ENCODE peak calls at places on chromosome 10, in ten cellular contexts. I is AG10803; K is M059J; D is activated naive CD8-positive, alpha-beta T cell treated with anti-CD3 and anti-CD28 coated beads, Interleukin-2, amount 50 U/mL, for 16 hours; T is stimulated activated CD4-positive, alpha-beta T cell treated with anti-CD3 and anti-CD28 coated beads, Interleukin-15, amount 100 ng/mL, for 1 hour; Q is T-helper 2 cell; A is D721Med; P is activated CD4-positive, alpha-beta T cell treated with anti-CD3 and anti-CD28 coated beads, Interleukin-2, amount 10 ng/mL, durations not matched to agents 7 days and 5 days; X is ACHN; B is activated naive CD4-positive, alpha-beta T cell treated with anti-CD3 and anti-CD28 coated beads for 36 hours. R is an unnamed sample.

GRCh38 chr10:109953745-109954144 is 30.4 kb upstream of the XPNPEP1 start:
- DNase-seq in D (no peak), I (no peak), X (no peak), P (no peak), A (no peak), B (no peak), Q (no peak), T (no peak), K (no peak), R (no peak)

GRCh38 chr10:103102195-103102594 is 90.9 kb downstream of the NT5C2 start:
- DNase-seq in D (no peak), P (no peak), A (no peak), X (no peak), T (no peak), K (no peak), I (peak; percentile 72), Q (no peak), B (no peak), R (no peak)

GRCh38 chr10:123351715-123352114 is 197.5 kb downstream of the BUB3 start:
- DNase-seq in T (no peak), D (no peak), X (no peak), B (no peak), Q (no peak), P (no peak), I (no peak), A (no peak), K (no peak), R (no peak)

GRCh38 chr10:93991596-93992284 is 2.0 kb upstream of the PLCE1 start:
- DNase-seq in T (no peak), X (peak; percentile 90), K (peak; percentile 94), Q (no peak), D (no peak), P (no peak), B (no peak), A (no peak), I (peak; percentile 69), R (peak; percentile 40)

GRCh38 chr10:120336910-120337540 is 120.0 kb upstream of the PLPP4 start:
- DNase-seq in K (peak; percentile 49), P (peak; percentile 63), D (no peak), B (peak; percentile 80), Q (peak; percentile 42), X (peak; percentile 59), T (peak; percentile 10), I (peak; percentile 13), A (no peak), R (peak; percentile 70)

GRCh38 chr10:97648557-97649404 is 8.3 kb downstream of the PI4K2A start:
- DNase-seq in A (no peak), P (peak; percentile 25), T (no peak), X (peak; percentile 78), K (peak; percentile 94), D (no peak), I (peak; percentile 93), Q (no peak), B (peak; percentile 58), R (peak; percentile 82)

GRCh38 chr10:71255817-71256660 is 43.7 kb downstream of the UNC5B start:
- DNase-seq in K (peak; percentile 56), X (no peak), I (peak; percentile 90), D (no peak), A (no peak), Q (no peak), B (no peak), P (no peak), T (no peak), R (no peak)

GRCh38 chr10:6530966-6531365 is 49.1 kb downstream of the PRKCQ start:
- DNase-seq in B (peak; percentile 22), I (no peak), D (no peak), Q (no peak), X (no peak), A (no peak), T (no peak), K (no peak), P (peak; percentile 21), R (no peak)

GRCh38 chr10:70357447-70358035 is 24.9 kb downstream of the LRRC20 start:
- DNase-seq in Q (no peak), K (peak; percentile 29), A (no peak), P (no peak), T (no peak), I (peak; percentile 12), B (no peak), X (no peak), D (no peak), R (no peak)

GRCh38 chr10:77247076-77247561 is 390.5 kb downstream of the KCNMA1 start:
- DNase-seq in X (no peak), P (no peak), A (no peak), D (no peak), Q (no peak), B (no peak), T (no peak), K (no peak), I (peak; percentile 21), R (peak; percentile 60)

GRCh38 chr10:126670056-126670743 is at the start of gene C10orf90:
- DNase-seq in Q (no peak), B (no peak), P (no peak), A (no peak), T (no peak), I (no peak), X (no peak), D (no peak), K (no peak), R (no peak)

GRCh38 chr10:91410638-91411367 is 659 bp downstream of the HECTD2 start:
- DNase-seq in I (peak; percentile 18), P (peak; percentile 16), Q (peak; percentile 3), T (no peak), X (peak; percentile 53), A (no peak), D (no peak), K (peak; percentile 44), B (peak; percentile 53), R (peak; percentile 37)

GRCh38 chr10:75544381-75544780 is 113.0 kb downstream of the LRMDA start:
- DNase-seq in B (no peak), P (no peak), D (no peak), I (peak; percentile 66), K (peak; percentile 42), X (no peak), Q (no peak), A (no peak), T (no peak), R (no peak)

GRCh38 chr10:99450156-99450555 is 19.7 kb upstream of the GOT1 start:
- DNase-seq in T (no peak), A (no peak), X (no peak), D (no peak), Q (no peak), I (no peak), P (no peak), B (no peak), K (no peak), R (no peak)

GRCh38 chr10:27724287-27724686 is 21.3 kb downstream of the MKX start:
- DNase-seq in Q (no peak), I (peak; percentile 60), D (no peak), X (no peak), P (no peak), K (peak; percentile 39), B (no peak), T (no peak), A (no peak), R (peak; percentile 21)

GRCh38 chr10:131344747-131345146 is 33.2 kb upstream of the TCERG1L start:
- DNase-seq in K (no peak), D (no peak), A (no peak), B (no peak), I (no peak), T (no peak), Q (no peak), X (no peak), P (no peak), R (no peak)

GRCh38 chr10:49139000-49139865 is 5.4 kb upstream of the FAM170B start:
- DNase-seq in K (peak; percentile 88), Q (no peak), P (no peak), B (no peak), T (no peak), D (no peak), X (no peak), I (peak; percentile 92), A (no peak), R (no peak)

GRCh38 chr10:31116226-31116625 is 84.6 kb upstream of the ZNF438 start:
- DNase-seq in I (no peak), A (no peak), Q (no peak), X (no peak), K (no peak), B (no peak), D (no peak), P (no peak), T (no peak), R (no peak)

GRCh38 chr10:102211615-102212299 is 14.3 kb upstream of the ELOVL3 start:
- DNase-seq in T (no peak), Q (no peak), P (no peak), X (no peak), A (no peak), K (no peak), D (no peak), B (no peak), I (no peak), R (no peak)

GRCh38 chr10:90313548-90314325 is 544.1 kb downstream of the HTR7 start:
- DNase-seq in Q (no peak), I (no peak), P (no peak), T (no peak), K (peak; percentile 84), A (no peak), X (no peak), B (no peak), D (no peak), R (peak; percentile 35)

GRCh38 chr10:13351340-13351915 is 3.3 kb upstream of the SEPHS1 start:
- DNase-seq in T (no peak), Q (no peak), A (no peak), P (peak; percentile 69), K (no peak), I (no peak), X (no peak), B (peak; percentile 71), D (no peak), R (no peak)

GRCh38 chr10:2761311-2761710 is 306.0 kb upstream of the PFKP start:
- DNase-seq in P (no peak), X (no peak), B (no peak), T (no peak), I (no peak), A (no peak), Q (no peak), K (no peak), D (no peak), R (no peak)

GRCh38 chr10:80614576-80615416 is 77.1 kb downstream of the SH2D4B start:
- DNase-seq in T (no peak), P (no peak), K (no peak), X (no peak), Q (no peak), A (no peak), I (no peak), B (no peak), D (no peak), R (no peak)

GRCh38 chr10:98848361-98848760 is 387.3 kb downstream of the HPSE2 start:
- DNase-seq in A (no peak), Q (no peak), X (no peak), P (no peak), D (no peak), I (no peak), K (peak; percentile 25), B (no peak), T (no peak), R (no peak)

GRCh38 chr10:113960617-113961260 is 82.9 kb upstream of the ADRB1 start:
- DNase-seq in B (peak; percentile 39), A (no peak), I (no peak), X (peak; percentile 12), D (no peak), Q (no peak), T (peak; percentile 7), P (peak; percentile 29), K (peak; percentile 58), R (no peak)

GRCh38 chr10:96422525-96422924 is 63.7 kb upstream of the OPALIN start:
- DNase-seq in T (no peak), X (no peak), I (no peak), Q (no peak), K (no peak), B (no peak), A (no peak), D (no peak), P (no peak), R (no peak)

GRCh38 chr10:767211-767610 is 77.7 kb upstream of the DIP2C start:
- DNase-seq in X (no peak), P (no peak), Q (no peak), I (no peak), B (no peak), K (no peak), D (no peak), A (no peak), T (no peak), R (no peak)

GRCh38 chr10:16689227-16689626 is 128.0 kb downstream of the RSU1 start:
- DNase-seq in T (no peak), K (no peak), B (no peak), D (no peak), Q (no peak), X (no peak), P (no peak), I (peak; percentile 12), A (no peak), R (no peak)